ENCODE peak calls at places on chromosomes 7 and 10, in four cellular contexts. O, K, Y and E are unnamed samples.

GRCh38 chr7:74429153-74429747 is 24.5 kb upstream of the GTF2IRD1 start:
- DNase-seq in O (peak; percentile 73), K (no peak), Y (no peak), E (peak; percentile 36)

GRCh38 chr10:102396251-102396650 is 746 bp downstream of the NFKB2 start:
- DNase-seq in K (peak; percentile 23), Y (no peak), O (no peak), E (no peak)

GRCh38 chr10:13924020-13924725 is 337.4 kb downstream of the PRPF18 start:
- DNase-seq in O (no peak), K (no peak), Y (no peak), E (no peak)

GRCh38 chr7:32030904-32031692 is 39.1 kb downstream of the PDE1C start:
- DNase-seq in Y (no peak), K (no peak), O (no peak), E (no peak)

GRCh38 chr7:106177738-106178592 is 65.9 kb upstream of the SYPL1 start:
- DNase-seq in O (no peak), Y (no peak), K (no peak), E (no peak)

GRCh38 chr10:79186742-79187544 is 118.2 kb downstream of the ZMIZ1 start:
- DNase-seq in Y (no peak), K (no peak), O (no peak), E (no peak)

GRCh38 chr10:69657417-69657816 is 27.4 kb downstream of the FAM241B start:
- DNase-seq in Y (no peak), K (no peak), O (no peak), E (no peak)

GRCh38 chr10:60208676-60209269 is 180.9 kb downstream of the ANK3 start:
- DNase-seq in K (peak; percentile 32), Y (no peak), O (no peak), E (peak; percentile 22)

GRCh38 chr10:75663947-75664664 is 232.7 kb downstream of the LRMDA start:
- DNase-seq in O (no peak), Y (no peak), K (no peak), E (no peak)

GRCh38 chr10:116063107-116063506 is 209.9 kb downstream of the GFRA1 start:
- DNase-seq in K (no peak), Y (no peak), O (no peak), E (no peak)

GRCh38 chr7:82263880-82264751 is 179.5 kb downstream of the CACNA2D1 start:
- DNase-seq in K (no peak), O (no peak), Y (no peak), E (peak; percentile 59)

GRCh38 chr7:30091431-30092386 is 43.1 kb upstream of the MTURN start:
- DNase-seq in O (no peak), Y (no peak), K (no peak), E (no peak)

GRCh38 chr7:25032774-25033743 is 53.1 kb upstream of the OSBPL3 start:
- DNase-seq in O (no peak), Y (no peak), K (no peak), E (no peak)

GRCh38 chr7:138157702-138158101 is 81.4 kb downstream of the AKR1D1 start:
- DNase-seq in O (no peak), Y (no peak), K (no peak), E (no peak)

GRCh38 chr7:138154646-138155045 is 78.4 kb downstream of the AKR1D1 start:
- DNase-seq in O (no peak), K (no peak), Y (no peak), E (peak; percentile 66)

GRCh38 chr7:138151731-138152577 is 75.7 kb downstream of the AKR1D1 start:
- DNase-seq in K (no peak), Y (no peak), O (no peak), E (no peak)
- TF ChIP-seq NRF1 in K (no peak), Y (no peak), O (no peak), E (no peak)

GRCh38 chr7:40674316-40674715 is 539.5 kb downstream of the SUGCT start:
- DNase-seq in O (no peak), Y (no peak), K (no peak), E (no peak)
- TF ChIP-seq NRF1 in O (no peak), Y (no peak), K (no peak), E (no peak)

GRCh38 chr10:71245420-71246325 is 33.3 kb downstream of the UNC5B start:
- DNase-seq in O (no peak), Y (no peak), K (no peak), E (no peak)

GRCh38 chr10:71247306-71247705 is 34.9 kb downstream of the UNC5B start:
- DNase-seq in Y (no peak), O (no peak), K (no peak), E (no peak)

GRCh38 chr10:71244638-71245419 is 32.5 kb downstream of the UNC5B start:
- DNase-seq in O (no peak), K (no peak), Y (no peak), E (peak; percentile 81)

GRCh38 chr10:71247804-71248203 is 35.4 kb downstream of the UNC5B start:
- DNase-seq in Y (no peak), O (no peak), K (no peak), E (no peak)

DNA sequence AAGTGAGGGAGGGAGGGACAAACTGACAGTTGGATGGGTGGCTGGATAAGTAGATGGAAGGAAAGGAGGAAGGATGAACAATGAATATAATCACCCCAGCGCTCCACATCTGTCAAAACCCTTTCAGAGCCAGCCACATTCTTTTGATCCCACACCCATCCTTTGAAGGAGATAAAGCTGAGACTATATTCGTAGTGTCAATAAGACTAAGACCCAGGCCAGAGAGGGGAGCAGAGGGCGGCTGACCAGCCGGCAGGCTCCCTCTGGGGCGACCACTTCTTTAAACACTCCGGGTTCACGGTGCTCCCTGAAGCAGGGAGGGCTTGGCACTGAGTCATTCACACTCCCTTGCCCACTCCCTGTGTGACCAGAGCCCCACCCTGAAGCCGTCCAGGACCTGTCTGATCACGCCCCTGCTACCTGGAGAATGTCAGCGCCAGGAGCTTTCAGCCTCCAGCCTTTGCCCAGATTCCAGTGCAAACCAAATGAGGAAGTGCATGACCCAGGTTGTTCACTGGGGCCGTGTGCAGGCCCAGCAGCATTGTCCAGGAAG is 34.3 kb downstream of the UNC5B start:
- DNase-seq in K (peak; percentile 43), O (no peak), Y (no peak), E (no peak)
- TF ChIP-seq NRF1 in K (no peak), O (no peak), Y (no peak), E (no peak)

GRCh38 chr7:92177362-92177761 is 1.6 kb downstream of the LRRD1 start:
- DNase-seq in K (no peak), O (no peak), Y (no peak), E (no peak)
- TF ChIP-seq NRF1 in K (no peak), O (no peak), Y (no peak), E (no peak)

DNA sequence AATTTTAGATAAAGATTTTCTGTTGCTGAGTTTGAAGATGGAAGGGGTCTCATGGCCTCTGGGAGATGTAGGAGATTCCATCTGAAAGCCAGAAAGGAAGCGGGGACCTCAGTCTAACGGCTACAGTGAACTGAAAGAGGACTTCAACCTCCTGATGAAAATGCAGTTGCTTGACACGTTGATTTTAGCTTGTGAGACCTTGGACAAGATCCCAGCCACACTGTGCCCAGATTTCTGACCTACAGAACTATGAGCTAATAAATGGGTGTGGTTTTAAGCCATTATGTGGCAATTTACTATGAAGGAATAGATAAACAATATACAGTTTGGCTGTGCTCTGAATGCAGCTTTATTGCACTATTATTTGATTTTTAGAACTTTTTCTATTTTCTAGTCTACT is 342.3 kb upstream of the SEMA3D start:
- DNase-seq in Y (no peak), K (no peak), O (no peak), E (no peak)
- TF ChIP-seq NRF1 in Y (no peak), K (no peak), O (no peak), E (no peak)

GRCh38 chr7:130941322-130942210 is 207.6 kb upstream of the KLF14 start:
- DNase-seq in O (no peak), K (peak; percentile 74), Y (no peak), E (no peak)

GRCh38 chr7:130942211-130942964 is 208.4 kb upstream of the KLF14 start:
- DNase-seq in K (peak; percentile 58), Y (no peak), O (no peak), E (no peak)

GRCh38 chr7:130943981-130944380 is 210.0 kb upstream of the KLF14 start:
- DNase-seq in O (no peak), Y (no peak), K (no peak), E (no peak)

GRCh38 chr7:130944997-130945396 is 211.0 kb upstream of the KLF14 start:
- DNase-seq in K (no peak), O (no peak), Y (no peak), E (no peak)

GRCh38 chr7:130943336-130943901 is 209.4 kb upstream of the KLF14 start:
- DNase-seq in O (no peak), Y (no peak), K (no peak), E (no peak)
- TF ChIP-seq NRF1 in O (no peak), Y (no peak), K (peak; percentile 27), E (no peak)

DNA sequence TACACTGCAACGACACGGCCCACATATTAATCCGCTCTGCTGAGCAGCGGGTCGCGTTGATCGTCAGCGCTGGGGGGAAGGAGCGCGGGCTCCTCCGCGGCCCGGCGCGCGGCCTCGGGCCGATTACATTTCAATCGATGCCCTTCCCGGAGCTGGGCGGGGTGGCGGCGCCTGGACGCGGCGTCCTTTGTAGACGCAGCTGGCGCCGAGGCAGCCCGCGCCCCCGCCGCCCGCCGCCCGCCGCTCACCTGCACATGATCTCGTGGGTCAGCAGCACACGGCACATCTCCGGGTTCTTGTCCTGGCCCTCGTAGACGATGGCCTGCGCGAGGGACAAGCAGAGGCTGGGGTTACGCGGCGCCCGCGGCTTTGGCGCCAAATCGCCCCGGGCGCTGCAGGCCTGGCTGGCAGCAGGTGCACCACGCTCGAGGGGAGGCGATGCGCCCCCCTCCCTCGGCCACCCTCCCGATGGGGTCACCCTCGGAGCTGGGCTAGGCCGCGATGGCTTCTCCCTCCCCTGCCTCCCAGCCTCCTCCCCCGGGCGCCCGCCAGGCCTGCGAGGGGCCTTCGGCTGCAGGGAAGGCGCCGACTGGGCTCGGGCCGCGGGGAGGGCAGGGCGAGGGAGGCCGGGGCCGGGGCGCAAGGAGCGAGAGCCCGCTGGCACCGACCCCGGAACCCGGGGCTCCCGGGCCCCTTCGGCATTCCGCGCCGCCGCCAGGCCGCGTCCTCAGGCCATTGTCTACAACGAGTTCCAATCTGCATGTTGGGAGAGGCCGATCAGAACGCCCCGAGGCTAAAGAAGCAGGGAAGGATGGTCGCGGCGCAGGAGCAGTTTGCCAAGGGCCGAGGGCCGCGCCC is 5.2 kb downstream of the EBF3 start:
- DNase-seq in K (no peak), O (peak; percentile 76), Y (no peak), E (no peak)
- TF ChIP-seq NRF1 in K (no peak), O (no peak), Y (no peak), E (no peak)